ENCODE peak calls at places on chromosomes 16 and 17, in eight cellular contexts. K, C, N, G, Q, J, I and Y are unnamed samples.

GRCh38 chr16:4691666-4692412 is 1.5 kb upstream of the NUDT16L1 start:
- DNase-seq in K (no peak), C (peak; percentile 84), N (peak; percentile 55), G (no peak), Q (no peak), J (no peak), I (peak; percentile 55), Y (peak; percentile 50)

GRCh38 chr17:19409509-19409908 is 1.5 kb upstream of the RNF112 start:
- DNase-seq in K (no peak), C (no peak), N (no peak), G (no peak), Q (no peak), J (no peak), I (no peak), Y (no peak)

GRCh38 chr17:2396568-2397246 is 4.2 kb downstream of the MNT start:
- DNase-seq in K (peak; percentile 96), C (peak; percentile 98), N (peak; percentile 94), G (peak; percentile 89), Q (peak; percentile 94), J (peak; percentile 99), I (peak; percentile 91), Y (peak; percentile 91)

GRCh38 chr17:50762177-50762576 is 5.1 kb downstream of the ANKRD40CL start:
- DNase-seq in K (no peak), C (no peak), N (no peak), G (no peak), Q (no peak), J (no peak), I (no peak), Y (no peak)

GRCh38 chr17:27473748-27474609 is 17.7 kb downstream of the KSR1 start:
- DNase-seq in K (peak; percentile 87), C (no peak), N (no peak), G (no peak), Q (peak; percentile 63), J (no peak), I (no peak), Y (no peak)

GRCh38 chr17:61409301-61410099 is 9.9 kb downstream of the TBX2 start:
- DNase-seq in K (peak; percentile 48), C (peak; percentile 91), N (peak; percentile 79), G (peak; percentile 59), Q (no peak), J (peak; percentile 89), I (peak; percentile 69), Y (peak; percentile 68)

GRCh38 chr17:63446981-63447687 is 1.0 kb upstream of the CYB561 start:
- DNase-seq in K (peak; percentile 48), C (peak; percentile 91), N (no peak), G (no peak), Q (no peak), J (no peak), I (no peak), Y (peak; percentile 74)

GRCh38 chr17:77666881-77667395 is 291.6 kb upstream of the TNRC6C start:
- DNase-seq in K (no peak), C (no peak), N (no peak), G (no peak), Q (no peak), J (no peak), I (no peak), Y (peak; percentile 62)

GRCh38 chr17:58200024-58200633 is 7.6 kb downstream of the EPX start:
- DNase-seq in K (peak; percentile 56), C (no peak), N (peak; percentile 64), G (no peak), Q (no peak), J (peak; percentile 28), I (no peak), Y (peak; percentile 72)

GRCh38 chr17:29294580-29294900 is 592 bp upstream of the NUFIP2 start:
- DNase-seq in K (no peak), C (no peak), N (no peak), G (no peak), Q (no peak), J (no peak), I (no peak), Y (no peak)

GRCh38 chr16:81616321-81617020 is 162.6 kb upstream of the PLCG2 start:
- DNase-seq in K (peak; percentile 50), C (no peak), N (peak; percentile 82), G (no peak), Q (peak; percentile 69), J (peak; percentile 59), I (peak; percentile 72), Y (peak; percentile 90)

GRCh38 chr17:55660171-55660886 is 62.3 kb downstream of the TMEM100 start:
- DNase-seq in K (no peak), C (no peak), N (peak; percentile 38), G (no peak), Q (no peak), J (peak; percentile 42), I (no peak), Y (no peak)

GRCh38 chr16:66004706-66005105 is 361.8 kb upstream of the CDH5 start:
- DNase-seq in K (no peak), C (no peak), N (no peak), G (no peak), Q (no peak), J (peak; percentile 18), I (no peak), Y (no peak)

GRCh38 chr17:57622886-57623433 is 122.1 kb downstream of the CCDC182 start:
- DNase-seq in K (no peak), C (no peak), N (no peak), G (peak; percentile 19), Q (no peak), J (peak; percentile 52), I (no peak), Y (no peak)

GRCh38 chr16:10870137-10870776 is 6.7 kb upstream of the CIITA start:
- DNase-seq in K (no peak), C (no peak), N (no peak), G (no peak), Q (no peak), J (no peak), I (no peak), Y (no peak)

GRCh38 chr17:30450125-30451027 is 26.8 kb upstream of the GOSR1 start:
- DNase-seq in K (no peak), C (no peak), N (no peak), G (no peak), Q (no peak), J (peak; percentile 61), I (no peak), Y (no peak)

GRCh38 chr16:65406076-65406475 is 284.2 kb upstream of the CDH11 start:
- DNase-seq in K (no peak), C (no peak), N (no peak), G (no peak), Q (no peak), J (no peak), I (no peak), Y (no peak)

DNA sequence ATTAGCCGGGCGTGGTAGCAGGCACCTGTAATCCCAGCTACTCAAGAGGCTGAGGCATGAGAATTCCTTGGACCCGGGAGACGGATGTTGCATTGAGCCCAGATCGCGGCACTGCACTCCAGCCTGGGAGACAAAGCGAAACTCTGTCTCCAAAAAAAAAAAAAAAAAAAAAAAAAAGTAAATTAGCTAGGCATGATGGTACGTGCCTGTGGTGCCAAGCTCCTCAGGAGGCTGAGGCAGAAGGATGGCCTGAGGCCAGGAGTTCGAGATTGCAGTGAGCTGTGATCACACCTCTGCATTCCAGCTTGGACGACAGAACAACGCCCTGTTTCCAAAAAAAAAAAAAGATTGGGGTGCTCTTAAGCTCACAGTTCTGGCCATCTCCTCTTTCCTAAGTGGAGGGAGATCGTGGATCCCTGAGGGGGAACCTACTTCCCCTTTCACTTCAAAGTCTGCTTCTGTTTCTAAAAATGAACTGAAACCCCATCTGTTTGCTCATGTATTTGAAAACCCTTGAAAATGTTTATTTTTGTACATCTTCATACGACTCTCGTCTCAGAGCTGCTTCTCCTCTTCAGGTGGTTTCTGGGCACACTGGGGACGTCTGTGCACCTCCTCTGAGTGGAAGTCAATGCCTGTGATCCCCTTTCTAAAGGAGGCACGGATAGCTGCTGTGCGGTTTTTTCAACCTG is 138.7 kb downstream of the PRKCA start:
- DNase-seq in K (no peak), C (no peak), N (no peak), G (no peak), Q (no peak), J (no peak), I (no peak), Y (no peak)
- H3K4me3 ChIP-seq in K (no peak overlapping the region), C (no peak overlapping the region), N (no peak overlapping the region), G (no peak overlapping the region), Q (no peak overlapping the region), J (no peak overlapping the region), I (no peak overlapping the region), Y (no peak overlapping the region)

GRCh38 chr16:78230832-78231231 is 131.4 kb downstream of the WWOX start:
- DNase-seq in K (no peak), C (no peak), N (no peak), G (no peak), Q (no peak), J (peak; percentile 72), I (no peak), Y (no peak)

GRCh38 chr16:78224342-78224741 is 124.9 kb downstream of the WWOX start:
- DNase-seq in K (no peak), C (no peak), N (no peak), G (no peak), Q (no peak), J (no peak), I (no peak), Y (no peak)

GRCh38 chr16:78228704-78229103 is 129.2 kb downstream of the WWOX start:
- DNase-seq in K (no peak), C (no peak), N (no peak), G (no peak), Q (no peak), J (no peak), I (no peak), Y (no peak)

GRCh38 chr16:78227855-78228254 is 128.4 kb downstream of the WWOX start:
- DNase-seq in K (no peak), C (no peak), N (no peak), G (no peak), Q (no peak), J (no peak), I (no peak), Y (no peak)
- TF ChIP-seq CTCF in K (no peak), C (no peak), N (peak; percentile 36), G (no peak), Q (peak; percentile 53), J (no peak), I (peak; percentile 6), Y (peak; percentile 21)

GRCh38 chr16:85902366-85903155 is 3.6 kb downstream of the IRF8 start:
- DNase-seq in K (no peak), C (no peak), N (no peak), G (no peak), Q (no peak), J (no peak), I (no peak), Y (no peak)
- H3K4me3 ChIP-seq in K (no peak overlapping the region), C (no peak overlapping the region), N (no peak overlapping the region), G (no peak overlapping the region), Q (no peak overlapping the region), J (no peak overlapping the region), I (no peak overlapping the region), Y (peak overlapping the region; percentile 69)

GRCh38 chr16:85327731-85328664 is 215.7 kb upstream of the CIBAR2 start:
- DNase-seq in K (no peak), C (no peak), N (no peak), G (no peak), Q (no peak), J (no peak), I (no peak), Y (no peak)

GRCh38 chr16:85329999-85330693 is 217.9 kb upstream of the CIBAR2 start:
- DNase-seq in K (no peak), C (no peak), N (peak; percentile 46), G (no peak), Q (no peak), J (no peak), I (no peak), Y (no peak)

GRCh38 chr16:85328665-85329058 is 216.4 kb upstream of the CIBAR2 start:
- DNase-seq in K (no peak), C (no peak), N (no peak), G (no peak), Q (no peak), J (no peak), I (no peak), Y (no peak)

GRCh38 chr16:85330694-85331188 is 218.5 kb upstream of the CIBAR2 start:
- DNase-seq in K (peak; percentile 70), C (no peak), N (peak; percentile 45), G (no peak), Q (no peak), J (peak; percentile 85), I (no peak), Y (no peak)

GRCh38 chr16:85329059-85329812 is 217.0 kb upstream of the CIBAR2 start:
- DNase-seq in K (no peak), C (no peak), N (no peak), G (no peak), Q (no peak), J (no peak), I (no peak), Y (peak; percentile 66)
- TF ChIP-seq CTCF in K (no peak), C (no peak), N (no peak), G (no peak), Q (no peak), J (no peak), I (no peak), Y (no peak)